ENCODE peak calls at places on chromosomes 16 and 17, in six cellular contexts. X, M, A, C, T and N are unnamed samples.

GRCh38 chr16:75256871-75257343 is 5.5 kb upstream of the BCAR1 start:
- DNase-seq in C (peak), X (no peak), T (no peak), A (no peak), M (peak), N (peak)

GRCh38 chr17:55161935-55162555 is 102.7 kb upstream of the HLF start:
- DNase-seq in A (no peak), X (no peak), C (no peak), M (no peak), T (peak), N (no peak)

GRCh38 chr17:78680436-78680835 is 101.6 kb downstream of the CYTH1 start:
- DNase-seq in C (no peak), A (no peak), X (no peak), T (no peak), M (no peak), N (no peak)

GRCh38 chr17:77479817-77480508 is 339.2 kb downstream of the SEC14L1 start:
- DNase-seq in T (no peak), M (no peak), A (no peak), X (no peak), C (peak), N (no peak)

GRCh38 chr16:89922477-89922883 is 662 bp upstream of the TUBB3 start:
- DNase-seq in C (peak), M (peak), A (no peak), X (no peak), T (peak), N (peak)

GRCh38 chr16:12323007-12323699 is 346.6 kb downstream of the SNX29 start:
- DNase-seq in A (no peak), T (no peak), X (no peak), M (no peak), C (no peak), N (no peak)

GRCh38 chr16:53142823-53143568 is 88.2 kb downstream of the CHD9 start:
- DNase-seq in C (no peak), A (no peak), T (no peak), X (no peak), M (no peak), N (no peak)

GRCh38 chr17:32546031-32546444 is 59.2 kb downstream of the CDK5R1 start:
- DNase-seq in C (peak), M (no peak), X (no peak), A (no peak), T (no peak), N (no peak)

GRCh38 chr17:64385187-64386083 is 5.2 kb downstream of the PECAM1 start:
- DNase-seq in X (peak), T (peak), C (no peak), A (no peak), M (peak), N (no peak)

GRCh38 chr17:5381542-5381941 is 37.9 kb downstream of the NUP88 start:
- DNase-seq in C (no peak), T (no peak), M (no peak), X (no peak), A (no peak), N (no peak)

GRCh38 chr17:61309857-61310256 is 89.8 kb upstream of the TBX2 start:
- DNase-seq in T (no peak), A (no peak), X (no peak), C (no peak), M (no peak), N (no peak)

GRCh38 chr17:59377410-59377809 is 46.0 kb downstream of the YPEL2 start:
- DNase-seq in T (no peak), M (peak), A (no peak), X (no peak), C (peak), N (no peak)

GRCh38 chr16:69937465-69937951 is 13.6 kb upstream of the CLEC18A start:
- DNase-seq in M (no peak), T (no peak), A (no peak), C (peak), X (no peak), N (no peak)

GRCh38 chr16:71576971-71577370 is at the start of gene TAT:
- DNase-seq in X (no peak), M (no peak), C (no peak), A (no peak), T (no peak), N (no peak)

GRCh38 chr17:77045441-77046041 is 95.2 kb upstream of the SEC14L1 start:
- DNase-seq in C (no peak), X (no peak), M (no peak), A (no peak), T (no peak), N (no peak)

GRCh38 chr16:49601541-49601940 is 227.9 kb downstream of the C16orf78 start:
- DNase-seq in A (no peak), M (no peak), T (no peak), C (no peak), X (no peak), N (peak)

GRCh38 chr17:80892900-80893603 is 98.6 kb upstream of the CHMP6 start:
- DNase-seq in A (no peak), T (peak), C (no peak), M (no peak), X (peak), N (no peak)

GRCh38 chr17:66087073-66087472 is 104.9 kb downstream of the CEP112 start:
- DNase-seq in T (no peak), M (no peak), X (no peak), C (no peak), A (no peak), N (no peak)

GRCh38 chr17:64747938-64748540 is 85.9 kb upstream of the SMURF2 start:
- DNase-seq in A (no peak), X (no peak), M (no peak), C (no peak), T (no peak), N (no peak)

GRCh38 chr17:46811978-46812583 is 6.4 kb downstream of the WNT3 start:
- DNase-seq in T (no peak), A (no peak), X (no peak), M (no peak), C (no peak), N (no peak)

GRCh38 chr16:66476328-66477027 is 49.4 kb downstream of the BEAN1 start:
- DNase-seq in A (no peak), T (no peak), C (peak), M (peak), X (no peak), N (no peak)
- H3K27ac ChIP-seq in A (no peak), T (no peak), C (no peak), M (no peak), X (no peak), N (no peak)

GRCh38 chr17:82754297-82755208 is 2.7 kb downstream of the TBCD start:
- DNase-seq in M (no peak), T (peak), A (no peak), X (no peak), C (no peak), N (no peak)

GRCh38 chr17:82753201-82753464 is 1.3 kb downstream of the TBCD start:
- DNase-seq in X (no peak), T (no peak), M (no peak), A (no peak), C (no peak), N (no peak)

GRCh38 chr17:82751571-82752370 is at the start of gene TBCD:
- DNase-seq in X (peak), M (peak), A (peak), T (peak), C (peak), N (peak)

GRCh38 chr17:82752371-82753200 is 721 bp downstream of the TBCD start:
- DNase-seq in X (no peak), C (peak), A (no peak), M (peak), T (no peak), N (no peak)

DNA sequence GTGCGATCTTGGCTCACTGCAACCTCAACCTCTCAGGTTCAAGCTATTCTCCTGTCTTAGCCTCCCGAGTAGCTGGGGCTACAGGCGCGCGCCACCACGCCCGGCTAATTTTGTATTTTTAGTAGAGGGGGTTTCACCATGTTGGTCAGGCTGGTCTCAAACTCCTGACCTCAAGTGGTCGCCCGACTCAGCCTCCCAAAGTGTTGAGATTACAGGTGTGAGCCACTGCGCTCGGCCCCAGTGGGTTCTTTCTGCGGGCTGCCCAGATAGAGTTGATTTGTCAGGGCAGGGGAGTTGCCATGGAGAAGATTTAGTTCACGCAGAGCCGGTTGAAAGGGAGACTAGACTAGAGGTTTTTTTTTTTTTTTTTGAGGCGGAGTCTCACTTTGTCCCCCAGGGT is 1.7 kb downstream of the TBCD start:
- DNase-seq in M (no peak), X (no peak), C (no peak), A (no peak), T (no peak), N (no peak)
- H3K4me3 ChIP-seq in M (no peak), X (no peak), C (peak), A (no peak), T (peak), N (no peak)

GRCh38 chr17:49022391-49022941 is 25.3 kb downstream of the IGF2BP1 start:
- DNase-seq in A (no peak), X (no peak), M (no peak), T (no peak), C (no peak), N (no peak)
- TF ChIP-seq POLR2AphosphoS5 in A (no peak), X (no peak), M (no peak), T (no peak), C (no peak), N (no peak)

GRCh38 chr16:27332105-27332504 is 18.3 kb downstream of the IL4R start:
- DNase-seq in M (peak), A (no peak), C (no peak), T (no peak), X (no peak), N (no peak)
- H3K27ac ChIP-seq in M (peak), A (no peak), C (no peak), T (no peak), X (no peak), N (peak)

GRCh38 chr17:13931111-13931526 is 138.2 kb upstream of the COX10 start:
- DNase-seq in T (no peak), M (peak), A (peak), C (no peak), X (peak), N (no peak)
- H3K4me3 ChIP-seq in T (no peak), M (no peak), A (no peak), C (no peak), X (no peak), N (no peak)

GRCh38 chr16:11007714-11008240 is 63.4 kb downstream of the CLEC16A start:
- DNase-seq in M (no peak), A (no peak), C (no peak), X (no peak), T (no peak), N (no peak)

GRCh38 chr16:11012841-11013240 is 68.5 kb downstream of the CLEC16A start:
- DNase-seq in M (no peak), X (no peak), C (no peak), T (no peak), A (no peak), N (no peak)

GRCh38 chr16:11011326-11011725 is 67.0 kb downstream of the CLEC16A start:
- DNase-seq in C (no peak), T (no peak), A (no peak), X (no peak), M (no peak), N (no peak)

GRCh38 chr16:11009027-11009755 is 64.8 kb downstream of the CLEC16A start:
- DNase-seq in A (no peak), C (no peak), X (no peak), T (no peak), M (no peak), N (no peak)

GRCh38 chr16:11010576-11011221 is 66.3 kb downstream of the CLEC16A start:
- DNase-seq in X (peak), T (no peak), A (no peak), C (no peak), M (peak), N (no peak)
- TF ChIP-seq POLR2AphosphoS5 in X (no peak), T (no peak), A (peak), C (no peak), M (no peak), N (peak)

GRCh38 chr16:85749686-85750020 is 1.2 kb downstream of the C16orf74 start:
- DNase-seq in T (no peak), A (no peak), M (no peak), X (no peak), C (no peak), N (no peak)

GRCh38 chr16:85751665-85752501 is 987 bp upstream of the C16orf74 start:
- DNase-seq in T (no peak), M (no peak), A (no peak), C (no peak), X (no peak), N (no peak)

GRCh38 chr16:85750827-85751641 is at the start of gene C16orf74:
- DNase-seq in M (no peak), X (no peak), A (peak), T (no peak), C (peak), N (peak)

GRCh38 chr16:85750021-85750826 is 672 bp downstream of the C16orf74 start:
- DNase-seq in X (no peak), C (peak), T (no peak), M (no peak), A (no peak), N (peak)

DNA sequence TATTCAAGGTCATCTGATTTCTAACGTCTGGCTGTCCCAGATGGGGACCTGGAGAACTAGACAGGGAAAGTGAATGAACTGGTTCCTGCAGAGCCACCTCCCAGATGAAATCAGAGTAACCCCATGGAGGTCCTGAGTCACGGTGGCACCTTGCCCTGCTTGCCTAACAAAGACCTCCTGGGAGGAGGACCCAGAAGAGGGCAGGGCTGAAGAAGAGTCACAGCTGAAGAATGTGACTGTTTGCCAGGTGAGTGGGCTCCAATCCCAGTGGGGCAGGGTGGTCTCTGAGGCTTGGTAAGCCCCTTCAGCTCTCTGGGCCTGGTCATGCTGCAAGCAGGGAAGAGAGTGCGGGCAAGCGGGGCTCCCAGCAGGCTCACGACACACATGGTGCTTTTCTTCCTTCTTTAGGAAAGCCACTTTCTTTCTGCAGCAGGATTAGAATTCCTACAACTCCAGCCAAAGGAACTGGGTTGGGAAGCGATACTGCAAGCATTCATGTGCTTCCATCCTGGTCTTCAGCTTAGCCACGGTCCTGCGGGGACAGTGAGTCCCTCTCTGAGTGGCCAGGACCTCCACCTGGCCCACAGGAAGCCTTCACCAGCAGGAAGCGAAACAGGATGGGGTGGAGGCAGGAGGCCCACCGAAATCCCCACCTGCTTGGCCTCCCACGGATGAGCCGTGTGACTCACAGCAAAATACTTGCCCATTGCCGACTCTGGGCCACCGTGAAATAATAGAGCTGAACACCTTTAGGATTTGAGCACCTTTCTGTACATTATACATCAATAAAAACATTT is 4.3 kb downstream of the C16orf74 start:
- DNase-seq in A (no peak), M (no peak), C (no peak), X (no peak), T (peak), N (no peak)
- H3K27ac ChIP-seq in A (no peak), M (no peak), C (no peak), X (no peak), T (peak), N (peak)

GRCh38 chr17:2025220-2025621 is at the start of gene RTN4RL1:
- DNase-seq in X (no peak), A (peak), C (peak), T (peak), M (peak), N (peak)
- H3K4me3 ChIP-seq in X (peak), A (peak), C (peak), T (peak), M (peak), N (peak)

DNA sequence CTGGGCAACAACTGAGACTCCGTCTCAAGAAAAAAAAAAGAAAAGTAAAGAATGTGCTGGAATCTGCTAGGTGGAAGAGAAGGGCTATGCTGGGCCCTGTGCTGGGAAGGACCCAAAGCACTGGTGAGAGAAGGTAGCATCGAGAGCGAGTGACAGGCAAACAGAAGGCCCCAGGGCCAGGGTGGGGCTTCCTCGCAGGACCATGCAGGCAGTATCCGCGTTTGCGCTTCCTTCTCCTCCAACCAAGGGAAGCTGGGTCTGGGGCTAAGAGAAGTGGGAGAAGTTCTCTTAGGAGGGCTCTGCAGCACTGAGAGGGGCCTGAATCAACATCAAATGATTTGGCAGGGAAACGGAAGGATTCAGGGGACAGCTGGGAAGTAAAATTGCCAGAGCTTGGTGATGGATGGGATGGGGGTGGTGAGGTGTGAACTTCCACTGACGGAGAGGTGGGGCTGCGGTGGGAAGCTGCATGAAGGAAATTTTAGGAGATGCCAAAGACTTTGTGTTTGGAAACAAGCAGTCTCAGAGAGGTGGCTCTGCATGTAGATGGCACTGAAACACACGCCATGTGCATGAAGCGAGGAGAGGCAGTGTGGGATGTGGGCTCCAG is 5.2 kb upstream of the ECI1 start:
- DNase-seq in M (no peak), C (no peak), X (no peak), A (no peak), T (no peak), N (no peak)
- TF ChIP-seq POLR2AphosphoS5 in M (no peak), C (no peak), X (no peak), A (no peak), T (no peak), N (no peak)

DNA sequence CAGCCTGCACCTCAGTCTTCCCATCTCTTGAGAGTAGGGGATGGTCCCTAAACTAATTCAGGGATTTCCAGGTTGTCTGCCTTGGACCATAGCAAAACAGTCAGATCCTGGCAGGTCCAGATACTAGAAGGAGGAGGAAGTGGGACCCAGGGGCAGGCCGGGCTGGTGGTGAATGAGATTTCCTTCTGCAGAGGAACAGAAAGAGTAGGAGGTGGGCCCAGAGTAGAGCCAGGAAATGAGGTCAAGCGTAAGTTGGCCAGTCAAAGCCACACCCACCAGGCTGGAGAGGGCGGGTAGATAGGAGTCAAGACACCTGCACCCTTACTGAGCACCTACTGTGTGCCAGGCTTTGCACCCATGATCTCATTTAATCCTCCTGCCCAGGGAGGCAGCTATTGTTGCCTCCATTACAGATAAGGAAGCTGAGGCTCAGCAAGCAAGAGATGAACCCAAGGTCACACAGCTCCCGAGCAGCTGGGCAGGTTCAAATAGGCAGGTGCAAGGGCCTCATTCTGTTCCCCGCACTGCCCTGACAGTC is 2.6 kb downstream of the CDH5 start:
- DNase-seq in M (no peak), C (no peak), T (no peak), X (peak), A (no peak), N (no peak)
- H3K27ac ChIP-seq in M (no peak), C (no peak), T (no peak), X (no peak), A (no peak), N (no peak)